ENCODE peak calls at places on chromosomes 5 and 9, in four cellular contexts. S is H9; H is stimulated activated CD4-positive, alpha-beta T cell treated with anti-CD3 and anti-CD28 coated beads, Interleukin-15, amount 100 ng/mL, for 1 hour; Y is CD8-positive, alpha-beta T cell. Q is an unnamed sample.

GRCh38 chr9:78357165-78357873 is 60.4 kb downstream of the PSAT1 start:
- DNase-seq in S (peak; percentile 49), H (no peak), Y (no peak), Q (no peak)

GRCh38 chr5:14101922-14102321 is 41.2 kb upstream of the TRIO start:
- DNase-seq in S (peak; percentile 79), H (no peak), Y (no peak), Q (no peak)

GRCh38 chr9:120876842-120877240 is at the start of gene PHF19:
- DNase-seq in S (no peak), H (no peak), Y (no peak), Q (peak; percentile 26)

GRCh38 chr9:32566770-32567169 is 6.2 kb downstream of the NDUFB6 start:
- DNase-seq in S (no peak), H (no peak), Y (no peak), Q (no peak)

GRCh38 chr5:142428036-142428772 is 103.4 kb upstream of the SPRY4 start:
- DNase-seq in S (no peak), H (no peak), Y (no peak), Q (no peak)

GRCh38 chr5:161513952-161514351 is 32.6 kb downstream of the GABRB2 start:
- DNase-seq in S (no peak), H (no peak), Y (no peak), Q (no peak)

GRCh38 chr9:124216474-124217176 is 41.1 kb upstream of the NEK6 start:
- DNase-seq in S (no peak), H (peak; percentile 33), Y (no peak), Q (peak; percentile 69)

GRCh38 chr5:1175801-1176472 is 25.5 kb upstream of the SLC6A19 start:
- DNase-seq in S (no peak), H (no peak), Y (no peak), Q (no peak)

GRCh38 chr5:72654231-72654630 is 147.0 kb upstream of the ZNF366 start:
- DNase-seq in S (no peak), H (no peak), Y (no peak), Q (no peak)

GRCh38 chr5:173688708-173689107 is 72.3 kb upstream of the BOD1 start:
- DNase-seq in S (no peak), H (no peak), Y (no peak), Q (no peak)

GRCh38 chr9:109767404-109767803 is 12.6 kb upstream of the PALM2AKAP2 start:
- DNase-seq in S (peak; percentile 80), H (no peak), Y (no peak), Q (no peak)

GRCh38 chr5:24788829-24789509 is 144.2 kb upstream of the CDH10 start:
- DNase-seq in S (no peak), H (no peak), Y (no peak), Q (no peak)

GRCh38 chr5:77046416-77047073 is 16.3 kb downstream of the AGGF1 start:
- DNase-seq in S (no peak), H (no peak), Y (no peak), Q (no peak)

GRCh38 chr5:1362242-1363015 is 17.5 kb upstream of the CLPTM1L start:
- DNase-seq in S (no peak), H (no peak), Y (no peak), Q (no peak)

GRCh38 chr5:102294996-102295395 is 1.1 kb downstream of the SLCO4C1 start:
- DNase-seq in S (no peak), H (no peak), Y (no peak), Q (no peak)

GRCh38 chr5:37448941-37449340 is 69.8 kb downstream of the WDR70 start:
- DNase-seq in S (no peak), H (no peak), Y (no peak), Q (no peak)

GRCh38 chr5:148697177-148697820 is 43.0 kb upstream of the HTR4 start:
- DNase-seq in S (no peak), H (no peak), Y (no peak), Q (no peak)

GRCh38 chr9:111909444-111909843 is 12.8 kb downstream of the UGCG start:
- DNase-seq in S (no peak), H (no peak), Y (no peak), Q (no peak)

GRCh38 chr9:134992755-134993124 is 75.0 kb upstream of the FCN1 start:
- DNase-seq in S (no peak), H (no peak), Y (no peak), Q (no peak)

GRCh38 chr9:16915126-16915831 is 44.8 kb upstream of the BNC2 start:
- DNase-seq in S (no peak), H (no peak), Y (no peak), Q (no peak)

GRCh38 chr5:38551020-38552017 is 5.1 kb downstream of the LIFR start:
- DNase-seq in S (no peak), H (no peak), Y (no peak), Q (no peak)

GRCh38 chr5:53479656-53480473 is 564 bp upstream of the FST start:
- DNase-seq in S (peak; percentile 57), H (peak; percentile 20), Y (no peak), Q (no peak)

GRCh38 chr9:109604788-109605187 is 106.7 kb upstream of the PTPN3 start:
- DNase-seq in S (no peak), H (no peak), Y (no peak), Q (no peak)

GRCh38 chr9:130180516-130180915 is 8.3 kb downstream of the NCS1 start:
- DNase-seq in S (no peak), H (no peak), Y (no peak), Q (no peak)

GRCh38 chr9:78127271-78128225 is 95.9 kb upstream of the GNAQ start:
- DNase-seq in S (no peak), H (no peak), Y (no peak), Q (no peak)

GRCh38 chr9:129166962-129167557 is 11.0 kb downstream of the IER5L start:
- DNase-seq in S (peak; percentile 86), H (no peak), Y (no peak), Q (no peak)

GRCh38 chr9:15278290-15278689 is 28.7 kb downstream of the TTC39B start:
- DNase-seq in S (no peak), H (no peak), Y (no peak), Q (no peak)